ENCODE peak calls at places on chromosomes 4 and X, in eight cellular contexts. F is pancreas, L is Peyer's patch, K is HCT116, Z is OCI-LY7, H is heart right ventricle, S is astrocyte of the spinal cord, R is left lung. P is an unnamed sample.

GRCh38 chr4:17385403-17385802 is 126.5 kb downstream of the QDPR start:
- DNase-seq in F (no peak), L (peak), K (no peak), Z (peak), H (no peak), S (peak), R (no peak), P (peak)

GRCh38 chr4:3302164-3302785 is 9.5 kb downstream of the RGS12 start:
- DNase-seq in F (peak), L (peak), K (no peak), Z (no peak), H (no peak), S (peak), R (no peak), P (peak)

GRCh38 chr4:81896936-81897335 is 425.2 kb upstream of the RASGEF1B start:
- DNase-seq in F (no peak), L (peak), K (no peak), Z (no peak), H (no peak), S (no peak), R (no peak), P (no peak)

GRCh38 chrX:18888281-18888680 is 95.6 kb downstream of the PHKA2 start:
- DNase-seq in F (no peak), L (no peak), K (no peak), Z (no peak), H (no peak), S (no peak), R (no peak), P (no peak)

GRCh38 chr4:150384249-150384648 is 197.7 kb upstream of the MAB21L2 start:
- DNase-seq in F (no peak), L (no peak), K (no peak), Z (no peak), H (no peak), S (no peak), R (no peak), P (no peak)

GRCh38 chr4:154422152-154422551 is 69.4 kb downstream of the DCHS2 start:
- DNase-seq in F (no peak), L (no peak), K (no peak), Z (no peak), H (no peak), S (no peak), R (no peak), P (no peak)

GRCh38 chrX:42519666-42520231 is 258.2 kb downstream of the PPP1R2C start:
- DNase-seq in F (no peak), L (no peak), K (no peak), Z (no peak), H (no peak), S (peak), R (no peak), P (no peak)

GRCh38 chr4:168631241-168632151 is 134.6 kb downstream of the PALLD start:
- DNase-seq in F (peak), L (peak), K (no peak), Z (no peak), H (peak), S (peak), R (peak), P (no peak)

GRCh38 chr4:180281726-180282125 is 1961.5 kb upstream of the TENM3 start:
- DNase-seq in F (no peak), L (no peak), K (no peak), Z (no peak), H (no peak), S (no peak), R (no peak), P (no peak)

GRCh38 chr4:89939994-89940393 is 45.3 kb downstream of the MMRN1 start:
- DNase-seq in F (no peak), L (no peak), K (no peak), Z (no peak), H (peak), S (peak), R (no peak), P (no peak)

GRCh38 chr4:120857312-120857711 is 65.2 kb downstream of the PRDM5 start:
- DNase-seq in F (no peak), L (no peak), K (no peak), Z (no peak), H (no peak), S (peak), R (no peak), P (no peak)

GRCh38 chrX:124931241-124931640 is 388.4 kb upstream of the TEX13C start:
- DNase-seq in F (no peak), L (no peak), K (no peak), Z (no peak), H (no peak), S (no peak), R (no peak), P (no peak)

GRCh38 chr4:42627887-42628646 is 28.8 kb downstream of the ATP8A1 start:
- DNase-seq in F (peak), L (peak), K (no peak), Z (peak), H (peak), S (no peak), R (no peak), P (peak)

GRCh38 chr4:138734746-138735145 is 280.8 kb upstream of the NOCT start:
- DNase-seq in F (no peak), L (no peak), K (no peak), Z (no peak), H (no peak), S (peak), R (no peak), P (no peak)

GRCh38 chr4:174245714-174246113 is 37.8 kb downstream of the FBXO8 start:
- DNase-seq in F (no peak), L (no peak), K (no peak), Z (no peak), H (no peak), S (no peak), R (no peak), P (no peak)

GRCh38 chrX:33726281-33727160 is 405.6 kb downstream of the FAM47A start:
- DNase-seq in F (peak), L (no peak), K (no peak), Z (no peak), H (peak), S (no peak), R (peak), P (no peak)
- H3K4me3 ChIP-seq in F (no peak), L (peak), K (no peak), Z (no peak), H (peak), S (peak), R (no peak), P (no peak)

GRCh38 chrX:22192419-22193086 is 80.2 kb upstream of the CBLL2 start:
- DNase-seq in F (peak), L (peak), K (peak), Z (peak), H (peak), S (peak), R (peak), P (peak)
- TF ChIP-seq CTCF in F (peak), L (peak), K (peak), Z (peak), H (peak), S (peak), R (peak), P (peak)

DNA sequence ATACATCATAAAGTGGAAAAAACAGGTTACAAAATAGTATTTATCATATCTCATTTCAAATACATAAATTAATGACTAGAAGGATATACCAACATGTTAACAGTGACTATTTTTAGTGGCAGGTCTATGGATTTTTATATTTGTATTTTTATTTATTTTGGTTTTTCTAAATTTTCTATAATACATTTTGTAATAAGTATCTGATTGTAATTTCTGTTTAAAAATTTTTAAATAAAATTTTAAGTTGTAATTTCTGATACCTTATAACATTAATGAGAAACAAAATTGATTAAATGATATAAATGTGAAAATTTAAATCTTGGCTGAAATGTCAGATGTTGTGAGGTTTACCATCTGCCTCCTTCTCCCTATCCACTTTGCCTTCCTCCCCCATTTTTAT is 2.5 kb downstream of the NONO start:
- DNase-seq in F (no peak), L (no peak), K (no peak), Z (no peak), H (no peak), S (no peak), R (no peak), P (no peak)
- H3K4me3 ChIP-seq in F (no peak), L (no peak), K (no peak), Z (peak), H (no peak), S (peak), R (no peak), P (peak)

GRCh38 chrX:144335402-144335801 is 451.5 kb downstream of the UBE2NL start:
- DNase-seq in F (no peak), L (no peak), K (no peak), Z (no peak), H (no peak), S (no peak), R (no peak), P (no peak)
- TF ChIP-seq CTCF in F (no peak), L (no peak), K (no peak), Z (peak), H (no peak), S (no peak), R (no peak), P (no peak)

DNA sequence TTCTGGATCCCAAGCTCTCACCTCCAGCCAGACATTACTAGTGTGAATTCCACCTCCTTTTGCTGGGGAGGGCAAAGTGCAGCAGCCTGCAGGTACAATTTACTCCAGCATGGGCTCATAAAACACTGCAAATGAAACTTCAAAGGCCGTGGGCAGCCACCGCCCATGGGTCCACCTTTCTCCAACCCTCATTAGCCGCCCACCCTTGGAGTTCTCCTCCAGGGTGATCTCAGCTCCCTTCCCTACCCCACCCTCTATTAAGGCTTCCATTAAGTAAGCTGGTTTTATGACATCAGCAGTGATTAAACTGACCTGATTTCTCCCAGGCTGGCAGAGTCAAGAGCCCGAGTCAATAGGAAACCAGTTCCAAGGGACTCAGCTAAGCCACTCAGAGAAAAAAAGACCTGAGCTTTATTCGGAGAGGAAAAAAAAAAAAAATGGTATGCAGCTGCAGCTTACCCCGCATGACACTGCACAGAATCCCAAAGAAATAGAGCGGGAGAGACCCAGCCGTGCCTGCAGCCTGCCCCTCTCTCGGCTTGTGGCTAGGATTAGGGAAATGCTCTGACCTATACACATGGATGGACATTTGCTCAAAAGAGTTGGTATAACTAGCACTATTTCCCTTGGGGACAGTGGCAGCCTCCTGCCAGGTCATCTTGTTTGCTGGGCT is 319.6 kb downstream of the PTTG2 start:
- DNase-seq in F (no peak), L (peak), K (no peak), Z (no peak), H (no peak), S (no peak), R (no peak), P (no peak)
- H3K4me3 ChIP-seq in F (no peak), L (no peak), K (no peak), Z (no peak), H (no peak), S (no peak), R (no peak), P (no peak)

GRCh38 chr4:187383181-187383580 is 612.4 kb upstream of the ZFP42 start:
- DNase-seq in F (no peak), L (no peak), K (no peak), Z (no peak), H (no peak), S (no peak), R (no peak), P (no peak)

GRCh38 chr4:187378441-187378840 is 617.1 kb upstream of the ZFP42 start:
- DNase-seq in F (no peak), L (no peak), K (no peak), Z (no peak), H (no peak), S (no peak), R (no peak), P (no peak)

GRCh38 chr4:187380181-187380581 is 615.4 kb upstream of the ZFP42 start:
- DNase-seq in F (peak), L (peak), K (peak), Z (peak), H (no peak), S (no peak), R (no peak), P (no peak)
- TF ChIP-seq CTCF in F (peak), L (peak), K (peak), Z (peak), H (no peak), S (peak), R (no peak), P (no peak)

GRCh38 chr4:155819066-155819465 is 47.0 kb downstream of the ASIC5 start:
- DNase-seq in F (no peak), L (no peak), K (no peak), Z (no peak), H (peak), S (no peak), R (no peak), P (no peak)
- H3K4me3 ChIP-seq in F (no peak), L (no peak), K (no peak), Z (no peak), H (no peak), S (no peak), R (no peak), P (no peak)

GRCh38 chrX:145213504-145213903 is 33.8 kb upstream of the SPANXN1 start:
- DNase-seq in F (no peak), L (no peak), K (no peak), Z (peak), H (no peak), S (peak), R (no peak), P (peak)
- TF ChIP-seq CTCF in F (no peak), L (no peak), K (peak), Z (peak), H (peak), S (peak), R (no peak), P (no peak)

GRCh38 chrX:133986008-133986683 is 752 bp upstream of the GPC3 start:
- DNase-seq in F (no peak), L (no peak), K (no peak), Z (no peak), H (no peak), S (no peak), R (no peak), P (no peak)

GRCh38 chrX:133983974-133984578 is 1.3 kb downstream of the GPC3 start:
- DNase-seq in F (no peak), L (no peak), K (no peak), Z (no peak), H (no peak), S (no peak), R (no peak), P (no peak)

GRCh38 chrX:133984857-133985163 is 584 bp downstream of the GPC3 start:
- DNase-seq in F (no peak), L (no peak), K (no peak), Z (no peak), H (no peak), S (no peak), R (no peak), P (no peak)

GRCh38 chrX:133987188-133987587 is 1.8 kb upstream of the GPC3 start:
- DNase-seq in F (no peak), L (no peak), K (no peak), Z (no peak), H (no peak), S (no peak), R (no peak), P (no peak)

DNA sequence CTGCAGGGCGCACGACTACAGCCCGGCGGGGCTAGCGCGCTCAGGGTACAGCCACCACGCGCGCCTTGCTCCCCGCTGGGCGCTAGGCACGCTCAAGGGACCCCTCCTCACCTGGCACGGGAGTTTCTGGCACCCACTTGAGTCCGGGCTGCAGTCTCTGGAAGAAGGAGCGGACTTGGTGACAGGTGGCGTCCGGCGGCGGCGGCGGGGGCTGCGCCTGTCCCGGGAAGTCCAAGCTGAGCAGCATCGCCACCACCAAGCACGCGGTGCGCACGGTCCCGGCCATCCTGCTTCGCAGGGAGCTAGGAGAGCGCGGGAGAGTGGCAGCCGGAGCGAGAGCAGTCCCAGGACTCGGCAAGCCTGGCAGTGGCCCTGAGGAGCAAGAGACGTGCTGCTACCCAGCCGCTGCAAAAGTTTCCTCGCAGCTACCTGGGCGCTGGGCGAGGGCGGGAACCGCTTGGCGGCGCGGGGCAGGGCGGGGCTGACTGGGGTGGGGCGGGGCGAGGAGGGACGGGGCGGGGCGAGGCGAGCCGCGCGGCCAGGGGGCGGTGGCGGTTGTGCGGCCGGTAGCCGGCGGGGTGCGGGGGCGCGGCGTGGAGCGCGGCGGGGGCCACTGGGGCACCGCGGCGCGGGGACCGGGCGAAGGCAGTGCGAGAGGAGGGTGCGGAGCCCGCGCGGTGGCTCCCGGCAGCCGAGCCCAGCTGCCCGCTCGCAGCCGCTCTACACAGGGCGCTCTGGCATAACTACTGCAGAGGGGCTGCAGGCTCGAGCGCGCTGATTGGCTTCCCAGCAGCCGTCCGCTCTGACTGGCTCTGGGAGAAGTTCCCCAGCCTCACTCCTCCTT is at the start of gene GPC3:
- DNase-seq in F (peak), L (peak), K (no peak), Z (no peak), H (peak), S (peak), R (no peak), P (no peak)
- H3K4me3 ChIP-seq in F (peak), L (no peak), K (peak), Z (no peak), H (peak), S (no peak), R (peak), P (no peak)

GRCh38 chr4:8655411-8656184 is 63.0 kb downstream of the CPZ start:
- DNase-seq in F (no peak), L (peak), K (no peak), Z (no peak), H (no peak), S (no peak), R (no peak), P (no peak)

GRCh38 chr4:8656711-8657380 is 64.3 kb downstream of the CPZ start:
- DNase-seq in F (no peak), L (peak), K (no peak), Z (no peak), H (no peak), S (no peak), R (no peak), P (no peak)

GRCh38 chr4:8656185-8656517 is 63.6 kb downstream of the CPZ start:
- DNase-seq in F (no peak), L (no peak), K (no peak), Z (no peak), H (no peak), S (no peak), R (no peak), P (no peak)

GRCh38 chr4:8653326-8654000 is 60.9 kb downstream of the CPZ start:
- DNase-seq in F (no peak), L (peak), K (no peak), Z (no peak), H (no peak), S (no peak), R (no peak), P (no peak)

DNA sequence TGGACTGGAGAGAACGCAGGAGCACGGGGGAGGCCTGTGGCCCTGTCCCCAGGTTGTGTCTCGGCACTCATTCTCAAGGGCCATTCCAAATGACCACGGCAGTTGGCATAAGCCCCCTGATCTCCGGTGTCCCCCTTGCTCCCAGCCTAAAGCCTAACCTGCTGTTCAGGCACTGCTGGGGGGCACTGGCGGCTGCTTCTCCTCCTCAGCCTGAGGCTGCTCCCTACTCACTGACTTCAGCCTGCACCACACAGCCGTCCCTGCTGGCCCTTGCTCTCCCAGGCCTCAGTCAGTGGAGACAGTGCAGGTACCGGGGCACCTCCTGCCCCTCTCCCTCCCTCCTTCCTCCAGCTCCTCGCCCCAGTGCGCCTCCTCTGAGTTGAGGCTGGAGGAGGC is 64.8 kb downstream of the CPZ start:
- DNase-seq in F (no peak), L (peak), K (no peak), Z (no peak), H (no peak), S (no peak), R (no peak), P (no peak)
- TF ChIP-seq CTCF in F (no peak), L (no peak), K (no peak), Z (no peak), H (no peak), S (no peak), R (no peak), P (no peak)

P was measured in GM12865.